ENCODE peak calls at places on chromosomes 13 and 19, in six cellular contexts. J is AG04450; T is transverse colon; K is heart left ventricle; A is tibial nerve; Q is CD8-positive, alpha-beta T cell. R is an unnamed sample.
A peak's percentile ranks its signal among the peaks of the same experiment; 100 is the strongest.

GRCh38 chr13:95924389-95924994 is 128.7 kb downstream of the UGGT2 start:
- DNase-seq in J (peak; percentile 47), T (no peak), Q (no peak), K (no peak), A (no peak), R (no peak)

GRCh38 chr19:2149980-2150793 is 1.2 kb downstream of the AP3D1 start:
- DNase-seq in T (peak; percentile 44), J (no peak), K (no peak), Q (no peak), A (no peak), R (no peak)

GRCh38 chr13:44669534-44669933 is 93.4 kb upstream of the TSC22D1 start:
- DNase-seq in T (no peak), Q (no peak), A (no peak), K (no peak), J (no peak), R (no peak)

GRCh38 chr19:9835507-9835949 is 410 bp downstream of the PIN1 start:
- DNase-seq in Q (no peak), A (no peak), K (no peak), T (peak; percentile 20), J (no peak), R (no peak)

GRCh38 chr19:5542665-5543064 is 25.1 kb downstream of the TINCR start:
- DNase-seq in T (no peak), K (no peak), Q (no peak), J (no peak), A (no peak), R (no peak)

GRCh38 chr19:38155453-38155852 is 68.6 kb downstream of the DPF1 start:
- DNase-seq in A (no peak), K (no peak), Q (no peak), T (no peak), J (no peak), R (no peak)

GRCh38 chr19:31170046-31170445 is 179.2 kb downstream of the TSHZ3 start:
- DNase-seq in T (no peak), J (no peak), K (no peak), A (no peak), Q (no peak), R (no peak)

GRCh38 chr19:57841364-57841763 is 8.3 kb upstream of the ZNF587 start:
- DNase-seq in K (no peak), Q (no peak), J (no peak), A (no peak), T (no peak), R (no peak)

GRCh38 chr13:37690361-37690760 is 91.8 kb upstream of the POSTN start:
- DNase-seq in Q (no peak), A (no peak), K (no peak), T (no peak), J (no peak), R (no peak)

GRCh38 chr19:8256276-8257051 is 47.3 kb downstream of the CERS4 start:
- DNase-seq in K (no peak), A (no peak), Q (no peak), J (no peak), T (no peak), R (no peak)

GRCh38 chr19:46746281-46746965 is at the start of gene STRN4:
- DNase-seq in T (peak; percentile 57), K (peak; percentile 61), J (no peak), Q (peak; percentile 50), A (no peak), R (no peak)

GRCh38 chr19:5001547-5002131 is 32.7 kb downstream of the KDM4B start:
- DNase-seq in K (no peak), T (no peak), Q (peak; percentile 4), J (no peak), A (no peak), R (peak; percentile 15)

GRCh38 chr19:28445826-28446225 is 767.1 kb downstream of the UQCRFS1 start:
- DNase-seq in T (no peak), J (no peak), A (no peak), K (no peak), Q (no peak), R (no peak)

GRCh38 chr19:30312582-30313352 is 59.4 kb upstream of the ZNF536 start:
- DNase-seq in A (no peak), J (no peak), T (no peak), Q (no peak), K (no peak), R (no peak)

GRCh38 chr13:112690242-112690943 is 555 bp downstream of the ATP11A start:
- DNase-seq in T (peak; percentile 38), K (peak; percentile 57), A (no peak), J (no peak), Q (no peak), R (no peak)

GRCh38 chr13:100837611-100838010 is 163.0 kb upstream of the TMTC4 start:
- DNase-seq in J (no peak), A (no peak), Q (no peak), T (no peak), K (no peak), R (no peak)

GRCh38 chr13:45333973-45334922 is 6.7 kb downstream of the TPT1 start:
- DNase-seq in T (no peak), Q (peak; percentile 18), J (no peak), K (no peak), A (no peak), R (no peak)

GRCh38 chr19:6065685-6066365 is 44.5 kb downstream of the RFX2 start:
- DNase-seq in Q (peak; percentile 23), T (peak; percentile 53), A (no peak), J (no peak), K (no peak), R (no peak)

GRCh38 chr13:91744284-91744683 is 345.9 kb downstream of the GPC5 start:
- DNase-seq in A (no peak), J (no peak), T (no peak), Q (no peak), K (no peak), R (no peak)

GRCh38 chr13:113656015-113656588 is 1.9 kb downstream of the ATP4B start:
- DNase-seq in J (no peak), A (no peak), K (peak; percentile 4), T (peak; percentile 7), Q (no peak), R (no peak)

GRCh38 chr19:30070198-30070969 is 128.3 kb downstream of the URI1 start:
- DNase-seq in J (no peak), K (no peak), T (peak; percentile 4), A (no peak), Q (no peak), R (no peak)

GRCh38 chr19:6564393-6564792 is 26.6 kb downstream of the CD70 start:
- DNase-seq in T (no peak), A (no peak), J (no peak), Q (no peak), K (no peak), R (no peak)

GRCh38 chr19:32464279-32464678 is 58.7 kb downstream of the DPY19L3 start:
- DNase-seq in J (no peak), T (no peak), A (no peak), Q (no peak), K (no peak), R (peak; percentile 15)
- TF ChIP-seq CTCF in J (peak; percentile 49), T (no peak), A (no peak), Q (no peak), K (peak; percentile 33), R (peak; percentile 48)

DNA sequence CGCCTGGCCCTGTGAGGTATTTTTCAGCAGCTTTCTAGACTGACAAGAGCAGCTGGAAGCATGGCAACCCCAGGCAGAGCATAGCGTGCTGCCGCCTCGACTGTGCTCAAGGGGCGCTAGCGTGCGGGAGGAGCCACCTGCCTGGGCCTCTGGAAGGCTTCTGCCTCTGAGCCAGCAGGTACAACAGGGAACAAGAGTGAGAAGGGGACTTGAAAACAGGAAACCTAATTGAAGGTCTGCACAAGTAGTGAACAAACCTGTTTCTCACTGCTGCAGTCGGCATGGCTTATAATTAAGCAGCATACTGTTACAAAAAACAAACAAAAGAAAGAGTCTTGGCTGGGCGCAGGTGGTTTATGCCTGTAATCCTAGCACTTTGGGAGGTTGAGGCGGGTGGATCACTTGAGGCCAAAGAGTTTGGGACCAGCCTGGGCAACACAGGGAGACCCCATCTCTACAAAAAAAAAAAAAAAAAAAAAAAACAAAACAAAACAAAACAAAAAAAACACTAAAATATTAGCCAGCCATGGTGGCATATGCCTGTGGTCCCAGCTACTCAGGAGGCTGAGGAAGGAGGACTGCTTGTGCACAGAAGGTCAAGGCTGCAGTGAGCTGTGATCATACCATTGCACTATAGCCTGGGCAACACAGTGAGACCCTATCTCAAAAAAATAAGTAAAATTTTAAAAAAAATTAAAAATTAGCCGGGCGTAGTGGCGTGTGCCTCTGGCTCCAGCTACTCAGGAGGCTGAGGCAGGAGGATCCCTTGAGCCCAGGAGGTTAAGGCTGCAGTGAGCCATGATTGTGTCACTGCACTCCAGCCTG is 12.6 kb upstream of the GARRE1 start:
- DNase-seq in T (peak; percentile 75), K (no peak), J (no peak), Q (no peak), A (no peak), R (peak; percentile 77)
- TF ChIP-seq CTCF in T (peak; percentile 22), K (no peak), J (peak; percentile 38), Q (no peak), A (no peak), R (peak; percentile 70)

GRCh38 chr19:17235618-17236413 is 9.8 kb downstream of the OCEL1 start:
- DNase-seq in Q (peak; percentile 62), T (peak; percentile 80), J (peak; percentile 36), K (peak; percentile 69), A (no peak), R (no peak)
- TF ChIP-seq CTCF in Q (peak; percentile 58), T (peak; percentile 33), J (peak; percentile 41), K (peak; percentile 77), A (peak; percentile 71), R (peak; percentile 55)

DNA sequence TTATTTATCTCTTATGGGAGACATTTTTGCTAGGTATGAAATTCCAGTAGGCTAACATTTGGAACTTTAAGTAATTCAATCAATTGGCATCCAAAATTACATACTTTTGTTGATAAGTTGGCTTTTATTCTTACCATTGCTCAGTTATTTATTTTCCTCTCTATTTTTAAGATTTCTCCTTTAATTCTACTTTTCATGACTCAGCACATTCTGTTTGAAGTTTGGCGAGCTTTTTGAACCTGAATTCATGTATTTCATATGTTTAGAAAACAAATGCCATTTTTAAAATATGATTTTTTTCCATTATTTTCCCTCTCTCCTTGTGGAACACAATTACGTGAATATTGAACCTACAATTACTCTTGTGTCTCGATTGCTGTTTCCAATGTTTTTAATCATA is 2896.3 kb upstream of the PCDH20 start:
- DNase-seq in J (no peak), Q (no peak), A (no peak), K (no peak), T (no peak), R (no peak)
- TF ChIP-seq CTCF in J (no peak), Q (no peak), A (no peak), K (no peak), T (no peak), R (no peak)

DNA sequence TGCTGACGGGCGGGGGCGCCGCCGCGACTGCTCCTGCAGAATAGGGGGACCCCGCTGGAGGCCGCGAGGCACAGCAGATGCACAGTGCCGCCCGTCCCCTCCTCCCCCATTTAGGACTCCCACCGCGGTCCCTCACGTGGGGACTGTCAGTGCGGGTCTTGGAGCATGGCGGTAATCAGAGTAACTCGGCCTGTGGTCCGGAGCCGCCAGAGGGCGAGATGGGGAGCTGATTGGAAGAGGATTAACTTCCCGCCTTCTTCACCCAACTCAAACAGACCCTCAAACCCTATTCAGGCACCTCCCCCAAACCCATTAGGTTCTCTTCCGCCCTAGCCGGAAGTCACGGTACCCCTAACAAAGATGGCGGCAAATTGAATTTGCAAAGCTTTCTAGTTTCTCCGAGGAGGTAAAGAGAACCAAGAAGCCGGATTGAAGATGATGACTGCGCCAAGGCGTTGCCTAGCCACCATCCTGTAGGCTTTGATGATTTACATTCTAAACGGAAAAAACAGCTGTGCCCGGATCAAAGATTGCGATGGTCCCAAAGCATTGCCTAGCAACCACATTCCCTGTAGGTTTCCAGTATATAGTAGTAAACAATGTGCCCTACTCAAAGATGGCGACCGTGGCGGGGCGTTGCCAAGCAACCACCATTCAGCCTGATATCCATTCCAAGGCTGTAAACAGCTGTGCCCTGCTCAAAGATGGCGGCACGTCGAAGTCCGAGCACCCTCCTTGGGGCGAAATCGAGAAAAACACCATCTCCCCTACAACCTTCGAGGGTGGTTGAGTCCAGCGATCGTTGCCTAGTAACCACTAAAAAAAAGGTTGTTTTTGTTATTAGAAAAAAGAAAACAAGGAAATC is at the start of gene FUZ:
- DNase-seq in T (peak; percentile 97), K (peak; percentile 97), Q (peak; percentile 87), J (peak; percentile 97), A (peak; percentile 97), R (peak; percentile 92)
- TF ChIP-seq CTCF in T (no peak), K (peak; percentile 53), Q (no peak), J (peak; percentile 45), A (peak; percentile 27), R (no peak)

R was measured in LNCaP clone FGC.